ENCODE peak calls at places on chromosomes 16 and 17, in nine cellular contexts. N is HT1080; O is NCI-H1436; D is dorsolateral prefrontal cortex; B is hypothalamus; M is mesothelial cell of epicardium; W is upper lobe of right lung; Q is H4; Y is activated naive CD4-positive, alpha-beta T cell treated with anti-CD3 and anti-CD28 coated beads for 36 hours. J is an unnamed sample.

GRCh38 chr17:20206068-20206467 is 196.9 kb downstream of the SPECC1 start:
- DNase-seq in N (no peak), O (no peak), D (no peak), B (no peak), M (no peak), W (no peak), Q (peak; percentile 68), Y (peak; percentile 77), J (no peak)

GRCh38 chr16:57537596-57538234 is 1.3 kb upstream of the CCDC102A start:
- DNase-seq in N (no peak), O (no peak), D (no peak), B (no peak), M (no peak), W (no peak), Q (no peak), Y (peak; percentile 36), J (no peak)

GRCh38 chr17:83195330-83196087 is 116.1 kb downstream of the METRNL start:
- DNase-seq in N (no peak), O (no peak), D (no peak), B (no peak), M (no peak), W (peak; percentile 72), Q (peak; percentile 74), Y (peak; percentile 3), J (peak; percentile 95)

GRCh38 chr17:72467841-72468653 is 347.2 kb downstream of the SOX9 start:
- DNase-seq in N (no peak), O (no peak), D (no peak), B (no peak), M (no peak), W (no peak), Q (no peak), Y (no peak), J (no peak)

GRCh38 chr17:45293413-45294211 is 23.2 kb downstream of the MAP3K14 start:
- DNase-seq in N (peak; percentile 97), O (no peak), D (peak; percentile 47), B (peak; percentile 52), M (no peak), W (peak; percentile 83), Q (peak; percentile 92), Y (peak; percentile 60), J (no peak)

GRCh38 chr16:70410736-70411135 is 28.2 kb downstream of the ST3GAL2 start:
- DNase-seq in N (no peak), O (no peak), D (no peak), B (no peak), M (no peak), W (no peak), Q (no peak), Y (no peak), J (no peak)

GRCh38 chr17:29007456-29008455 is 1.9 kb upstream of the SEZ6 start:
- DNase-seq in N (peak; percentile 92), O (no peak), D (no peak), B (no peak), M (no peak), W (no peak), Q (peak; percentile 14), Y (no peak), J (no peak)

GRCh38 chr17:52827526-52827925 is 669.0 kb upstream of the CA10 start:
- DNase-seq in N (no peak), O (no peak), D (no peak), B (no peak), M (no peak), W (no peak), Q (peak; percentile 46), Y (no peak), J (no peak)

J was measured in chondrocyte.